ENCODE peak calls at places on chromosomes 16 and 17, in nine cellular contexts. One of them, this sample, is unnamed. For H3K4me1, the result is how much of the 10 kb centered on the place peaks cover.

GRCh38 chr17:81524865-81525159 is 3.4 kb upstream of the FSCN2 start:
- DNase-seq in neural progenitor cell: no peak
- DNase-seq in HCT116: no peak
- DNase-seq in hepatocyte: no peak
- DNase-seq in SK-N-SH: no peak
- DNase-seq in GM23338: no peak
- DNase-seq in GM23248: no peak
- DNase-seq in MM.1S: no peak
- DNase-seq in PC-3: no peak
- DNase-seq in this sample: no peak

GRCh38 chr17:55527520-55528118 is 16.4 kb upstream of the SMIM36 start:
- DNase-seq in MM.1S: peak
- DNase-seq in neural progenitor cell: peak
- DNase-seq in HCT116: peak
- DNase-seq in PC-3: peak
- DNase-seq in GM23338: peak
- DNase-seq in GM23248: peak
- DNase-seq in SK-N-SH: peak
- DNase-seq in hepatocyte: peak
- DNase-seq in this sample: peak

GRCh38 chr17:67095803-67096202 is 51.4 kb downstream of the CACNG1 start:
- DNase-seq in PC-3: peak
- DNase-seq in hepatocyte: no peak
- DNase-seq in SK-N-SH: no peak
- DNase-seq in GM23338: no peak
- DNase-seq in neural progenitor cell: no peak
- DNase-seq in GM23248: peak
- DNase-seq in HCT116: no peak
- DNase-seq in MM.1S: no peak
- DNase-seq in this sample: no peak

GRCh38 chr16:89971495-89972243 is 23.1 kb downstream of the DEF8 start:
- DNase-seq in MM.1S: no peak
- DNase-seq in GM23338: no peak
- DNase-seq in hepatocyte: no peak
- DNase-seq in SK-N-SH: no peak
- DNase-seq in neural progenitor cell: no peak
- DNase-seq in GM23248: no peak
- DNase-seq in PC-3: no peak
- DNase-seq in HCT116: no peak
- DNase-seq in this sample: no peak

GRCh38 chr16:54936979-54937672 is 6.5 kb downstream of the IRX5 start:
- DNase-seq in GM23338: peak
- DNase-seq in SK-N-SH: no peak
- DNase-seq in PC-3: no peak
- DNase-seq in GM23248: peak
- DNase-seq in HCT116: no peak
- DNase-seq in hepatocyte: peak
- DNase-seq in neural progenitor cell: peak
- DNase-seq in MM.1S: no peak
- DNase-seq in this sample: no peak

GRCh38 chr17:16937431-16937830 is 34.5 kb downstream of the TNFRSF13B start:
- DNase-seq in GM23248: no peak
- DNase-seq in HCT116: no peak
- DNase-seq in PC-3: no peak
- DNase-seq in hepatocyte: no peak
- DNase-seq in SK-N-SH: no peak
- DNase-seq in neural progenitor cell: no peak
- DNase-seq in GM23338: no peak
- DNase-seq in MM.1S: no peak
- DNase-seq in this sample: no peak

GRCh38 chr17:78528541-78528940 is 48.7 kb downstream of the DNAH17 start:
- DNase-seq in MM.1S: no peak
- DNase-seq in hepatocyte: no peak
- DNase-seq in SK-N-SH: no peak
- DNase-seq in GM23248: no peak
- DNase-seq in GM23338: no peak
- DNase-seq in HCT116: no peak
- DNase-seq in PC-3: no peak
- DNase-seq in neural progenitor cell: peak
- DNase-seq in this sample: no peak

GRCh38 chr17:74779948-74780400 is 3.8 kb upstream of the NAT9 start:
- DNase-seq in GM23248: no peak
- DNase-seq in SK-N-SH: no peak
- DNase-seq in PC-3: no peak
- DNase-seq in neural progenitor cell: no peak
- DNase-seq in hepatocyte: no peak
- DNase-seq in GM23338: no peak
- DNase-seq in HCT116: no peak
- DNase-seq in MM.1S: no peak
- DNase-seq in this sample: peak

DNA sequence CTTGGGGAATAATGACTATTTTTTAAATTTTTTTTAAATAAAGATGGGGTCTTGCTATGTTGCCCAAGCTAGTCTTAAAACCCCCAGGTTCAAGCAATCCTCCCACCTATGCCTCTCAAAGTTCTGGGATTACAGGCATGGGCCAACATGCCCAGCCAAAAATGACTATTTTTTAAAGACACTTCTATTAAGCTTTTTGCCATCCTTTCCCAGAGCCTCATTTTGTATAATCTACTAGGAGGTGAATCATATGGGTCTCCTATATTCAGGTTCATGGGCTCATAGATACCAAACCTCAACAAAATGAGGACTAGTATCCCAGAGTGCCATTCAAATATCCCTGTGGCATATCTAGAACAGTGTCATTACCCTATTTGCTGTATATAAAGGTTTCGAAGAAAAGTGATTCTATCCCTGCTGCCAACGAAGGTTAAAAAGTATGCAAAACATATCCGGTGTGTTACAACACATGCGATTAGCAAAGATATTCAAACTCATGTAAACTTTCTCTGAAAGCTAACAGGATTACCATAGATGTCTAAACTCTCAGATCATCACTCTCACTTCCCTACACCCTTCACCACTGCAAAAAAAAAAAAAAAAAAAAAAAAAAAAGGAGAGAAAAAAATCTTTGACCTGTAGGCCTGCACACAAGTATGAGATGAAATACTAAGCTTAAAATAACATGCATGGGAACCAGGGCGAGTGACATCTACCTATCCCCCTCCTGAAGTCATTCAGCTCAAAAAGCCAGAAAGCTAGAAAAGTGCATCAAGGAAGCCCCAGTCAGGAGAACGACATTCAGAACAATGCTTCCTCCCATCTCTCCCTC is 23.5 kb downstream of the XPO6 start:
- DNase-seq in neural progenitor cell: no peak
- DNase-seq in hepatocyte: no peak
- DNase-seq in MM.1S: peak
- DNase-seq in SK-N-SH: no peak
- DNase-seq in PC-3: no peak
- DNase-seq in HCT116: no peak
- DNase-seq in GM23338: no peak
- DNase-seq in GM23248: no peak
- DNase-seq in this sample: peak
- H3K4me1 ChIP-seq in neural progenitor cell: under half
- H3K4me1 ChIP-seq in hepatocyte: under half
- H3K4me1 ChIP-seq in MM.1S: under half
- H3K4me1 ChIP-seq in SK-N-SH: under half
- H3K4me1 ChIP-seq in PC-3: under half
- H3K4me1 ChIP-seq in HCT116: half or more
- H3K4me1 ChIP-seq in GM23338: under half
- H3K4me1 ChIP-seq in GM23248: under half
- H3K4me1 ChIP-seq in this sample: under half

GRCh38 chr17:14320734-14321475 is 20.0 kb downstream of the HS3ST3B1 start:
- DNase-seq in GM23248: no peak
- DNase-seq in SK-N-SH: no peak
- DNase-seq in hepatocyte: no peak
- DNase-seq in neural progenitor cell: peak
- DNase-seq in MM.1S: no peak
- DNase-seq in HCT116: no peak
- DNase-seq in PC-3: no peak
- DNase-seq in GM23338: no peak
- DNase-seq in this sample: no peak

GRCh38 chr17:14318906-14319205 is 18.0 kb downstream of the HS3ST3B1 start:
- DNase-seq in MM.1S: no peak
- DNase-seq in GM23248: no peak
- DNase-seq in SK-N-SH: no peak
- DNase-seq in PC-3: no peak
- DNase-seq in HCT116: no peak
- DNase-seq in GM23338: no peak
- DNase-seq in hepatocyte: no peak
- DNase-seq in neural progenitor cell: no peak
- DNase-seq in this sample: no peak

GRCh38 chr17:14321476-14321949 is 20.6 kb downstream of the HS3ST3B1 start:
- DNase-seq in MM.1S: no peak
- DNase-seq in GM23338: no peak
- DNase-seq in GM23248: no peak
- DNase-seq in HCT116: no peak
- DNase-seq in neural progenitor cell: no peak
- DNase-seq in hepatocyte: no peak
- DNase-seq in SK-N-SH: no peak
- DNase-seq in PC-3: no peak
- DNase-seq in this sample: no peak

GRCh38 chr17:14318109-14318905 is 17.4 kb downstream of the HS3ST3B1 start:
- DNase-seq in PC-3: no peak
- DNase-seq in MM.1S: no peak
- DNase-seq in GM23248: no peak
- DNase-seq in HCT116: no peak
- DNase-seq in hepatocyte: no peak
- DNase-seq in neural progenitor cell: no peak
- DNase-seq in SK-N-SH: no peak
- DNase-seq in GM23338: no peak
- DNase-seq in this sample: no peak

DNA sequence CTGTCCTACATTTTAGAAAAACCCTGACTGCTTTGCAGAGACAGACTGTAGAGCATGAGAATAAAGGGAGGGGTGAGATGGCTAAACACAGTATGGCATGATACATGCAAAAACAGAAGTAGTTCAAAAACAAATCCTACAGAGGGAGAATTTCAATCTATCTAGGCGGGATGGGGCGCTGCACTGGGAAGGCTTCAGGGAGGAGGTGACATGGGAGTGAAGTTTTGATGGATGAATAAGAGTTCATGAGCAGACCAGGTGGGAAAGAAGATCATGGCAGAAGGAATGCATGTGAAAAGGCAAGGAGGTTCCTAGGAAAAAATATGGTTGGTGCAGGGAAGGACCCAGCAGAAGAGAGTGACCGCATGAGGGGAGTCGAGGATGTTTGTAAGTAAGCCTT is 19.2 kb downstream of the HS3ST3B1 start:
- DNase-seq in GM23338: no peak
- DNase-seq in GM23248: no peak
- DNase-seq in PC-3: no peak
- DNase-seq in hepatocyte: no peak
- DNase-seq in neural progenitor cell: no peak
- DNase-seq in HCT116: no peak
- DNase-seq in SK-N-SH: no peak
- DNase-seq in MM.1S: no peak
- DNase-seq in this sample: no peak
- TF ChIP-seq EZH2phosphoT487 in GM23338: no peak
- TF ChIP-seq EZH2phosphoT487 in GM23248: no peak
- TF ChIP-seq EZH2phosphoT487 in PC-3: no peak
- TF ChIP-seq EZH2phosphoT487 in hepatocyte: no peak
- TF ChIP-seq EZH2phosphoT487 in neural progenitor cell: no peak
- TF ChIP-seq EZH2phosphoT487 in HCT116: no peak
- TF ChIP-seq EZH2phosphoT487 in SK-N-SH: no peak
- TF ChIP-seq EZH2phosphoT487 in MM.1S: no peak
- TF ChIP-seq EZH2phosphoT487 in this sample: no peak

GRCh38 chr17:6910987-6911603 is 79.6 kb upstream of the TEKT1 start:
- DNase-seq in MM.1S: peak
- DNase-seq in PC-3: peak
- DNase-seq in SK-N-SH: peak
- DNase-seq in hepatocyte: peak
- DNase-seq in neural progenitor cell: peak
- DNase-seq in GM23338: peak
- DNase-seq in HCT116: peak
- DNase-seq in GM23248: peak
- DNase-seq in this sample: peak
- H3K4me1 ChIP-seq in MM.1S: under half
- H3K4me1 ChIP-seq in PC-3: under half
- H3K4me1 ChIP-seq in SK-N-SH: under half
- H3K4me1 ChIP-seq in hepatocyte: under half
- H3K4me1 ChIP-seq in neural progenitor cell: under half
- H3K4me1 ChIP-seq in GM23338: under half
- H3K4me1 ChIP-seq in HCT116: under half
- H3K4me1 ChIP-seq in GM23248: under half
- H3K4me1 ChIP-seq in this sample: under half

GRCh38 chr17:1032391-1032790 is 35.5 kb downstream of the TIMM22 start:
- DNase-seq in GM23338: no peak
- DNase-seq in SK-N-SH: no peak
- DNase-seq in GM23248: no peak
- DNase-seq in neural progenitor cell: no peak
- DNase-seq in hepatocyte: no peak
- DNase-seq in HCT116: no peak
- DNase-seq in PC-3: no peak
- DNase-seq in MM.1S: no peak
- DNase-seq in this sample: no peak

GRCh38 chr17:1029912-1030656 is 33.2 kb downstream of the TIMM22 start:
- DNase-seq in MM.1S: no peak
- DNase-seq in SK-N-SH: peak
- DNase-seq in HCT116: no peak
- DNase-seq in PC-3: no peak
- DNase-seq in hepatocyte: no peak
- DNase-seq in GM23338: no peak
- DNase-seq in GM23248: no peak
- DNase-seq in neural progenitor cell: no peak
- DNase-seq in this sample: no peak

GRCh38 chr17:1029196-1029911 is 32.4 kb downstream of the TIMM22 start:
- DNase-seq in hepatocyte: no peak
- DNase-seq in SK-N-SH: no peak
- DNase-seq in PC-3: no peak
- DNase-seq in HCT116: no peak
- DNase-seq in GM23338: no peak
- DNase-seq in GM23248: peak
- DNase-seq in MM.1S: no peak
- DNase-seq in neural progenitor cell: no peak
- DNase-seq in this sample: no peak

GRCh38 chr17:1031711-1032110 is 34.8 kb downstream of the TIMM22 start:
- DNase-seq in GM23248: peak
- DNase-seq in PC-3: no peak
- DNase-seq in HCT116: no peak
- DNase-seq in neural progenitor cell: peak
- DNase-seq in GM23338: peak
- DNase-seq in hepatocyte: peak
- DNase-seq in MM.1S: no peak
- DNase-seq in SK-N-SH: peak
- DNase-seq in this sample: no peak

DNA sequence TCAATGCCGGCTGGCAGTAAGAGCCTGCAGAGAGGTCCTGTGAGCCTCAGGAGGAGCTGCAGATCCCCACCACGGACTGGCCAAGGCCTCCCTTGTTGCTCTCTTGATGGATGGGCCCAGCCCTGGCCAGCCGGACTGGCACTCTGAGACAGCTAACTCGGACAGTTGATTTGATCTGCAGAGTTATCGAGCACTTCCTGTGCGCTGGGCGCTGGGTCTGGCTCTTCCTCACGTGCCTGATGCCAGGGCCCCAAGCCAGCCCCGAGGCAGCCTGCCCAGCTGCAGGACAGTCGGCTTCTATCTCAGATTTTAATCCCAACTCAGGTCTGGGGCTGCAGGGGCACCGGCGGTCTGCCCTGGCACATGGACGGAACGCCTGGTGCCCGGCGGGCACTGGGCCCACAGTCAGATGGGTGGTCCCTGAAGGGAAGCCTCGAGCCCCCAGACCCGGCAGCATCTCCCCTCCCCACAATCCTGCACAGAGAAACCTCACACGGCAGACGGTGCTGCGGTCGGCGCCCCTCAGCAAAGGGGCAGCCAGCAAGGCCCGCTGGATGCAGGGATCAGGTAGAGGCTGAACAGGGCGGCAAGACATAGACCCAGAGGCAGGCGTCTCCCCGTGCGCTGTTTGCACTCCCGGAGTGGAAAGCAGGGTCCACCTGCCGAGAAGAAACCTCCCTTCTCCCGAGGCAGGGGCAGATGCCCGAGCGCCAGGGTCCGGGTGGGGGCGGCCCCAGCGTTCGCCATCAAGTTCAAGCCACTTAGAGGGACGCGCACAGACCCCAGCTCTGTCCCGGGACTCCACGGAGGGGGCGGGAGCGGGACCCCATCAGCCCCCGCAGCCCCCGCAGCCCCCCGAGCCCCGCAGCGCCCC is 34.0 kb downstream of the TIMM22 start:
- DNase-seq in hepatocyte: no peak
- DNase-seq in GM23338: peak
- DNase-seq in PC-3: no peak
- DNase-seq in HCT116: no peak
- DNase-seq in neural progenitor cell: peak
- DNase-seq in MM.1S: no peak
- DNase-seq in GM23248: peak
- DNase-seq in SK-N-SH: peak
- DNase-seq in this sample: no peak
- TF ChIP-seq EZH2phosphoT487 in hepatocyte: no peak
- TF ChIP-seq EZH2phosphoT487 in GM23338: no peak
- TF ChIP-seq EZH2phosphoT487 in PC-3: no peak
- TF ChIP-seq EZH2phosphoT487 in HCT116: no peak
- TF ChIP-seq EZH2phosphoT487 in neural progenitor cell: no peak
- TF ChIP-seq EZH2phosphoT487 in MM.1S: no peak
- TF ChIP-seq EZH2phosphoT487 in GM23248: no peak
- TF ChIP-seq EZH2phosphoT487 in SK-N-SH: no peak
- TF ChIP-seq EZH2phosphoT487 in this sample: no peak

This sample was measured in OCI-LY7.